ENCODE peak calls at places on chromosome 19, in six cellular contexts. F is thyroid gland, S is right lobe of liver, D is esophagus squamous epithelium, M is ovary, E is GM12878. N is an unnamed sample. For H3K4me1, the result is how much of the 10 kb centered on the place peaks cover.

GRCh38 chr19:3162418-3163229 is 15.9 kb upstream of the S1PR4 start:
- DNase-seq in F (no peak), S (no peak), D (no peak), M (no peak), E (no peak), N (no peak)

GRCh38 chr19:52963229-52963760 is 614 bp upstream of the ZNF816 start:
- DNase-seq in F (peak), S (peak), D (no peak), M (no peak), E (no peak), N (peak)

GRCh38 chr19:2811735-2812413 is 7.8 kb upstream of the ZNF554 start:
- DNase-seq in F (no peak), S (no peak), D (no peak), M (no peak), E (no peak), N (no peak)

GRCh38 chr19:8557637-8558238 is 19.5 kb downstream of the MYO1F start:
- DNase-seq in F (no peak), S (no peak), D (no peak), M (no peak), E (no peak), N (no peak)

GRCh38 chr19:4649392-4650094 is 10.2 kb downstream of the TNFAIP8L1 start:
- DNase-seq in F (no peak), S (no peak), D (no peak), M (no peak), E (no peak), N (no peak)

GRCh38 chr19:56294557-56294956 is 20.1 kb downstream of the ZSCAN5A start:
- DNase-seq in F (no peak), S (no peak), D (no peak), M (no peak), E (no peak), N (no peak)

GRCh38 chr19:7779631-7780486 is 16.8 kb downstream of the CLEC4M start:
- DNase-seq in F (no peak), S (no peak), D (no peak), M (no peak), E (no peak), N (no peak)

GRCh38 chr19:47719047-47719885 is 6.0 kb downstream of the EHD2 start:
- DNase-seq in F (peak), S (no peak), D (no peak), M (peak), E (no peak), N (peak)

GRCh38 chr19:55600336-55601028 is 394 bp downstream of the ZNF524 start:
- DNase-seq in F (peak), S (peak), D (peak), M (peak), E (no peak), N (no peak)

GRCh38 chr19:48480476-48481190 is 11.5 kb downstream of the CYTH2 start:
- DNase-seq in F (no peak), S (peak), D (no peak), M (peak), E (no peak), N (peak)

GRCh38 chr19:34475975-34476594 is 5.5 kb upstream of the WTIP start:
- DNase-seq in F (no peak), S (no peak), D (no peak), M (no peak), E (no peak), N (no peak)

GRCh38 chr19:55461974-55462628 is 659 bp upstream of the ISOC2 start:
- DNase-seq in F (no peak), S (no peak), D (no peak), M (no peak), E (no peak), N (no peak)

GRCh38 chr19:6464070-6464873 is at the start of gene CRB3:
- DNase-seq in F (peak), S (peak), D (no peak), M (no peak), E (no peak), N (peak)

GRCh38 chr19:46660601-46661019 is 372 bp downstream of the DACT3 start:
- DNase-seq in F (no peak), S (no peak), D (no peak), M (peak), E (no peak), N (no peak)

GRCh38 chr19:55620410-55620809 is 4.0 kb downstream of the ZNF784 start:
- DNase-seq in F (no peak), S (no peak), D (no peak), M (no peak), E (no peak), N (no peak)

GRCh38 chr19:3250675-3251074 is 26.2 kb downstream of the CELF5 start:
- DNase-seq in F (peak), S (no peak), D (no peak), M (no peak), E (no peak), N (peak)

GRCh38 chr19:8585894-8586750 is 8.9 kb upstream of the MYO1F start:
- DNase-seq in F (peak), S (peak), D (no peak), M (no peak), E (no peak), N (peak)

GRCh38 chr19:29687897-29688728 is 22.9 kb downstream of the PLEKHF1 start:
- DNase-seq in F (no peak), S (no peak), D (no peak), M (no peak), E (no peak), N (no peak)

GRCh38 chr19:52138614-52139290 is 986 bp downstream of the ZNF616 start:
- DNase-seq in F (peak), S (peak), D (no peak), M (peak), E (no peak), N (peak)

GRCh38 chr19:46958542-46958941 is 61.1 kb upstream of the NPAS1 start:
- DNase-seq in F (no peak), S (no peak), D (no peak), M (no peak), E (no peak), N (no peak)

GRCh38 chr19:2529473-2529918 is 53.6 kb downstream of the GADD45B start:
- DNase-seq in F (no peak), S (no peak), D (no peak), M (no peak), E (no peak), N (no peak)

GRCh38 chr19:18815673-18816072 is 16.1 kb upstream of the UPF1 start:
- DNase-seq in F (no peak), S (no peak), D (no peak), M (no peak), E (no peak), N (no peak)

GRCh38 chr19:5987077-5987818 is 9.3 kb upstream of the RANBP3 start:
- DNase-seq in F (peak), S (peak), D (no peak), M (peak), E (peak), N (peak)

GRCh38 chr19:41409288-41409687 is 11.7 kb downstream of the BCKDHA start:
- DNase-seq in F (peak), S (peak), D (no peak), M (no peak), E (no peak), N (peak)

GRCh38 chr19:18379803-18380747 is 5.9 kb upstream of the GDF15 start:
- DNase-seq in F (peak), S (peak), D (no peak), M (peak), E (no peak), N (peak)

DNA sequence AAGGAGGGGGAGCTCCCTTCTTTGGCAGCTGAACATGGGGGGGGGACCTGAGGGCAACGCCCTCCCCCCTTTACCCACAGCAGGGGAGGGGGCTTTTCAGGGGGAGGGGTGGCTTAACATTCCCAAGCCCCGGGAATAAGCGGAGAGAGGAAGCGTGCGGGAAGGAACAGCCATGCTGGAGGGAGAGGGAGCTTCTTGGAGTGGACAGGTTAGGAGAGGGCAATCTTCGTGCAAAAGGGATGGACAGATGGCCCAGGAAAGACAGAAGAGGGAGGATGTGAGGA is 10.8 kb downstream of the C19orf81 start:
- DNase-seq in F (no peak), S (no peak), D (no peak), M (no peak), E (no peak), N (no peak)
- H3K4me3 ChIP-seq in F (no peak), S (no peak), D (no peak), M (no peak), E (no peak), N (no peak)

GRCh38 chr19:39342647-39343305 is 555 bp downstream of the SAMD4B start:
- DNase-seq in F (peak), S (peak), D (no peak), M (peak), E (no peak), N (peak)
- H3K4me1 ChIP-seq in F (under half), S (under half), D (under half), M (under half), E (under half), N (under half)

DNA sequence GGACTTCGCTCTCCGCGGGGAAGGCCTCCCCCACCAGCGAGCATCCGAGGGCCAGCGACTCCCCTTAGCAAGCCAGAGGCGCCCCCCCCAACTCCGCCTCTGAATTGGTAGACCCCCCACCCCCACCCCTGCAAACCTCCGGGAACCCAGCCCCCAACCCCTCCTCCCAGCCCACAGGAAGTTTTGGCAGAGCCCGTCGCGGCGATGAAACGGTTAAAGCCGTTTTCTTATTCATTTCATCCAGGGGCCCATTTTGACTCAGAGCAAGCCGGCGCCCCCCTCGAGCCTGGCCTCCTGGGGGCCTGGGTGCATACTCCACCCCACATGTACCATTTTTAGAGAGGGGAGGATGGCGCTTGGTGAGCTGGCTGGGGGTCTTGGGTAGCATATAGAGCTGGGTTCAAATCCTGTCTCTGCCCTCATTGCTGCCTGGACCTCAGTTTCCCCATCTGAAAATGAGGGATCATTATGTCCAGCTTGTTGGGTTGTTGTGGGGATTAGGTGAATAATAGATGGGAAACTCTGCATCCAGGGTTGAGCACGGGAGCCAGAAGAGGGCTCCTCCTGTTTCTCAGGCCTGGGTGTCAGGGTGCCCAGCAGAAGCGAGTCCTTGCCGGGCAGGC is 7.9 kb upstream of the JUNB start:
- DNase-seq in F (no peak), S (no peak), D (no peak), M (no peak), E (no peak), N (no peak)
- TF ChIP-seq POLR2A in F (no peak), S (peak), D (no peak), M (no peak), E (peak), N (no peak)

GRCh38 chr19:49518033-49518432 is 5.6 kb downstream of the FCGRT start:
- DNase-seq in F (no peak), S (no peak), D (no peak), M (no peak), E (no peak), N (no peak)

GRCh38 chr19:49515767-49516166 is 3.3 kb downstream of the FCGRT start:
- DNase-seq in F (no peak), S (peak), D (no peak), M (no peak), E (no peak), N (no peak)

GRCh38 chr19:49514151-49514550 is 1.7 kb downstream of the FCGRT start:
- DNase-seq in F (no peak), S (peak), D (no peak), M (no peak), E (no peak), N (peak)

GRCh38 chr19:49512970-49513745 is 697 bp downstream of the FCGRT start:
- DNase-seq in F (peak), S (peak), D (no peak), M (peak), E (no peak), N (no peak)

GRCh38 chr19:49513746-49514118 is 1.3 kb downstream of the FCGRT start:
- DNase-seq in F (no peak), S (no peak), D (no peak), M (no peak), E (no peak), N (peak)
- H3K4me3 ChIP-seq in F (peak), S (peak), D (peak), M (peak), E (no peak), N (no peak)

DNA sequence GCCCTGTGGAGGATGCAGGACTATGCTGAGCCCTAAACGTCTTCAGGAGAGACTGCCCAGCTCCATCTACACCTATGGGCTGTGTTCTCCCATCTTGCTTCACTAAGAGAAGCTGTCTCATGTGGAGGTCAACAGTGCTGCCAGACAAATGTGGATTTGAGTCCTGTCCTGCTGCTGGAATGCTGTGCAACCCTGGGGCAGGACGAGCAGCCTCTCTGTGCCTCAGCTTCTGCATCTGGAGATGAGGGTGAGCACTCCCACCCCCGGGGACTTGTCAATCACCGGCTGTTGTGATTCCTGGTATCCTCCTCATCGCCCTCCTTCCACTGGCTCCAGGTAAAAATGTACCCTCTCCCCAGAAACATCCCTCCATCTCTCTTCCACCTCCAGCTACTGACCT is 16.3 kb downstream of the EPS15L1 start:
- DNase-seq in F (no peak), S (no peak), D (no peak), M (no peak), E (no peak), N (no peak)
- H3K4me1 ChIP-seq in F (half or more), S (under half), D (under half), M (under half), E (under half), N (under half)

GRCh38 chr19:934865-935422 is 9.1 kb downstream of the ARID3A start:
- DNase-seq in F (peak), S (peak), D (no peak), M (peak), E (no peak), N (peak)
- TF ChIP-seq POLR2A in F (no peak), S (no peak), D (no peak), M (no peak), E (no peak), N (no peak)

DNA sequence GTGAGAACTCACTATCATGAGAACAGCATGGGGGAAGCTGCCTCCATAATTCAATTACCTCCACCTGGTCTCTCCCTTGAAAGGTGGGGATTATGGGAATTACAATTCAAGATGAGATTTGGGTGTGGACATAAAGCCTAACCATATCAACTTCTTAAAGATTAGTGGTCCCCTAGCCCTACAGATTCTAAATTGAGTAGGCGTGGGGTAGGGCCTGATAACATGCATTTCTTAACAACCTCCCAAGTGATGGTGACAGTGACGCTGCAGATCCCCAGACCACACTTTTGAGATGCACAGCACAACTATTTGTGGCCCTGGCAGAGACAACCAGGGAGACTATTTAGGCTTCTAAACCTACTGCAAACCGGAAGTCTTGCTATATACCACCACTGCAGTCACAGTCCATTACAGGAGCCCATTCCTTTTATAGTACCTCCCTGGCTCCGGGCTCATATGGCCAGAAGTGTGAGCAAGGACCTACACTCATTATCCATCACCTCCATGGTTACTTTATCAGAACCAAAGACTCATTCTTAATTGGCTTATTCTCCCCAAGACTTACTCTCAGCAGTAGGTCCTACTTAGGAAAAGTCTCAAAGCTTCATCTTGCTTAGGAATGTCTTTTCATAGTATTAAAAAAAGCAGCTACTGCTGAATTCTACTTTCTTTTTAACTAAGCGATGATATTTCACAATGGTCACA is 2.1 kb upstream of the DPY19L3 start:
- DNase-seq in F (no peak), S (no peak), D (no peak), M (no peak), E (no peak), N (no peak)
- H3K4me3 ChIP-seq in F (no peak), S (no peak), D (no peak), M (no peak), E (no peak), N (no peak)

N was measured in body of pancreas.